ENCODE peak calls at places on chromosomes 6 and 20, in eight cellular contexts. One of them, this sample, is unnamed.

GRCh38 chr6:161829186-161829794 is 555.4 kb upstream of the AGPAT4 start:
- DNase-seq in astrocyte of the cerebellum: peak; percentile 35
- DNase-seq in keratinocyte: no peak
- DNase-seq in kidney: no peak
- DNase-seq in fibroblast of pulmonary artery: no peak
- DNase-seq in AG04450: no peak
- DNase-seq in endothelial cell of umbilical vein: no peak
- DNase-seq in cardiac fibroblast: no peak
- DNase-seq in this sample: no peak

GRCh38 chr20:45518282-45518681 is 2.9 kb upstream of the SPINT3 start:
- DNase-seq in keratinocyte: peak; percentile 35
- DNase-seq in endothelial cell of umbilical vein: no peak
- DNase-seq in astrocyte of the cerebellum: no peak
- DNase-seq in cardiac fibroblast: no peak
- DNase-seq in fibroblast of pulmonary artery: no peak
- DNase-seq in kidney: no peak
- DNase-seq in AG04450: no peak
- DNase-seq in this sample: no peak

GRCh38 chr6:24859608-24860007 is 60.9 kb upstream of the ARMH2 start:
- DNase-seq in keratinocyte: no peak
- DNase-seq in astrocyte of the cerebellum: no peak
- DNase-seq in cardiac fibroblast: no peak
- DNase-seq in AG04450: no peak
- DNase-seq in kidney: no peak
- DNase-seq in endothelial cell of umbilical vein: no peak
- DNase-seq in fibroblast of pulmonary artery: no peak
- DNase-seq in this sample: no peak

GRCh38 chr6:81861281-81861680 is 108.8 kb upstream of the TENT5A start:
- DNase-seq in AG04450: no peak
- DNase-seq in fibroblast of pulmonary artery: no peak
- DNase-seq in keratinocyte: no peak
- DNase-seq in cardiac fibroblast: no peak
- DNase-seq in kidney: no peak
- DNase-seq in endothelial cell of umbilical vein: no peak
- DNase-seq in astrocyte of the cerebellum: no peak
- DNase-seq in this sample: no peak

GRCh38 chr6:149331871-149332270 is 14.4 kb downstream of the TAB2 start:
- DNase-seq in kidney: no peak
- DNase-seq in astrocyte of the cerebellum: no peak
- DNase-seq in keratinocyte: no peak
- DNase-seq in fibroblast of pulmonary artery: no peak
- DNase-seq in endothelial cell of umbilical vein: no peak
- DNase-seq in cardiac fibroblast: no peak
- DNase-seq in AG04450: no peak
- DNase-seq in this sample: no peak

GRCh38 chr6:130978660-130979396 is 84.2 kb downstream of the EPB41L2 start:
- DNase-seq in kidney: no peak
- DNase-seq in astrocyte of the cerebellum: no peak
- DNase-seq in keratinocyte: no peak
- DNase-seq in AG04450: no peak
- DNase-seq in fibroblast of pulmonary artery: no peak
- DNase-seq in cardiac fibroblast: no peak
- DNase-seq in endothelial cell of umbilical vein: no peak
- DNase-seq in this sample: no peak

GRCh38 chr6:134177753-134178229 is 125.4 kb upstream of the SLC2A12 start:
- DNase-seq in cardiac fibroblast: peak; percentile 84
- DNase-seq in astrocyte of the cerebellum: no peak
- DNase-seq in AG04450: no peak
- DNase-seq in endothelial cell of umbilical vein: no peak
- DNase-seq in kidney: no peak
- DNase-seq in keratinocyte: no peak
- DNase-seq in fibroblast of pulmonary artery: peak; percentile 81
- DNase-seq in this sample: peak; percentile 69

GRCh38 chr6:10332121-10332520 is 82.8 kb downstream of the TFAP2A start:
- DNase-seq in endothelial cell of umbilical vein: no peak
- DNase-seq in kidney: no peak
- DNase-seq in cardiac fibroblast: no peak
- DNase-seq in fibroblast of pulmonary artery: no peak
- DNase-seq in keratinocyte: no peak
- DNase-seq in astrocyte of the cerebellum: no peak
- DNase-seq in AG04450: no peak
- DNase-seq in this sample: no peak

GRCh38 chr6:86192123-86192522 is 549.4 kb upstream of the SYNCRIP start:
- DNase-seq in endothelial cell of umbilical vein: peak; percentile 15
- DNase-seq in cardiac fibroblast: no peak
- DNase-seq in fibroblast of pulmonary artery: peak; percentile 4
- DNase-seq in AG04450: no peak
- DNase-seq in astrocyte of the cerebellum: no peak
- DNase-seq in keratinocyte: no peak
- DNase-seq in kidney: no peak
- DNase-seq in this sample: no peak

GRCh38 chr20:16260911-16261310 is 312.3 kb downstream of the KIF16B start:
- DNase-seq in astrocyte of the cerebellum: peak; percentile 56
- DNase-seq in endothelial cell of umbilical vein: no peak
- DNase-seq in fibroblast of pulmonary artery: no peak
- DNase-seq in cardiac fibroblast: no peak
- DNase-seq in keratinocyte: no peak
- DNase-seq in AG04450: no peak
- DNase-seq in kidney: no peak
- DNase-seq in this sample: peak; percentile 21

GRCh38 chr6:134517145-134517658 is 199.3 kb upstream of the SGK1 start:
- DNase-seq in fibroblast of pulmonary artery: peak; percentile 96
- DNase-seq in kidney: peak; percentile 90
- DNase-seq in astrocyte of the cerebellum: peak; percentile 70
- DNase-seq in cardiac fibroblast: peak; percentile 98
- DNase-seq in AG04450: peak; percentile 29
- DNase-seq in endothelial cell of umbilical vein: peak; percentile 75
- DNase-seq in keratinocyte: no peak
- DNase-seq in this sample: peak; percentile 26

GRCh38 chr6:11727995-11728961 is 50.3 kb downstream of the ADTRP start:
- DNase-seq in astrocyte of the cerebellum: no peak
- DNase-seq in kidney: no peak
- DNase-seq in keratinocyte: no peak
- DNase-seq in fibroblast of pulmonary artery: no peak
- DNase-seq in cardiac fibroblast: no peak
- DNase-seq in endothelial cell of umbilical vein: no peak
- DNase-seq in AG04450: no peak
- DNase-seq in this sample: no peak

GRCh38 chr20:52746190-52746589 is 226.0 kb upstream of the TSHZ2 start:
- DNase-seq in astrocyte of the cerebellum: no peak
- DNase-seq in cardiac fibroblast: peak; percentile 16
- DNase-seq in fibroblast of pulmonary artery: peak; percentile 13
- DNase-seq in keratinocyte: no peak
- DNase-seq in endothelial cell of umbilical vein: no peak
- DNase-seq in AG04450: no peak
- DNase-seq in kidney: no peak
- DNase-seq in this sample: no peak

GRCh38 chr6:46051962-46052361 is 36.3 kb upstream of the CLIC5 start:
- DNase-seq in endothelial cell of umbilical vein: no peak
- DNase-seq in kidney: no peak
- DNase-seq in cardiac fibroblast: peak; percentile 77
- DNase-seq in AG04450: no peak
- DNase-seq in keratinocyte: no peak
- DNase-seq in fibroblast of pulmonary artery: peak; percentile 10
- DNase-seq in astrocyte of the cerebellum: no peak
- DNase-seq in this sample: no peak

GRCh38 chr6:46054531-46054930 is 38.9 kb upstream of the CLIC5 start:
- DNase-seq in AG04450: no peak
- DNase-seq in keratinocyte: no peak
- DNase-seq in fibroblast of pulmonary artery: no peak
- DNase-seq in astrocyte of the cerebellum: no peak
- DNase-seq in endothelial cell of umbilical vein: no peak
- DNase-seq in kidney: no peak
- DNase-seq in cardiac fibroblast: no peak
- DNase-seq in this sample: no peak

GRCh38 chr6:46050845-46051405 is 35.3 kb upstream of the CLIC5 start:
- DNase-seq in astrocyte of the cerebellum: no peak
- DNase-seq in fibroblast of pulmonary artery: no peak
- DNase-seq in AG04450: no peak
- DNase-seq in keratinocyte: no peak
- DNase-seq in kidney: no peak
- DNase-seq in endothelial cell of umbilical vein: no peak
- DNase-seq in cardiac fibroblast: no peak
- DNase-seq in this sample: no peak

GRCh38 chr6:46052479-46052878 is 36.8 kb upstream of the CLIC5 start:
- DNase-seq in astrocyte of the cerebellum: no peak
- DNase-seq in keratinocyte: no peak
- DNase-seq in fibroblast of pulmonary artery: no peak
- DNase-seq in endothelial cell of umbilical vein: no peak
- DNase-seq in kidney: no peak
- DNase-seq in AG04450: no peak
- DNase-seq in cardiac fibroblast: peak; percentile 41
- DNase-seq in this sample: no peak

DNA sequence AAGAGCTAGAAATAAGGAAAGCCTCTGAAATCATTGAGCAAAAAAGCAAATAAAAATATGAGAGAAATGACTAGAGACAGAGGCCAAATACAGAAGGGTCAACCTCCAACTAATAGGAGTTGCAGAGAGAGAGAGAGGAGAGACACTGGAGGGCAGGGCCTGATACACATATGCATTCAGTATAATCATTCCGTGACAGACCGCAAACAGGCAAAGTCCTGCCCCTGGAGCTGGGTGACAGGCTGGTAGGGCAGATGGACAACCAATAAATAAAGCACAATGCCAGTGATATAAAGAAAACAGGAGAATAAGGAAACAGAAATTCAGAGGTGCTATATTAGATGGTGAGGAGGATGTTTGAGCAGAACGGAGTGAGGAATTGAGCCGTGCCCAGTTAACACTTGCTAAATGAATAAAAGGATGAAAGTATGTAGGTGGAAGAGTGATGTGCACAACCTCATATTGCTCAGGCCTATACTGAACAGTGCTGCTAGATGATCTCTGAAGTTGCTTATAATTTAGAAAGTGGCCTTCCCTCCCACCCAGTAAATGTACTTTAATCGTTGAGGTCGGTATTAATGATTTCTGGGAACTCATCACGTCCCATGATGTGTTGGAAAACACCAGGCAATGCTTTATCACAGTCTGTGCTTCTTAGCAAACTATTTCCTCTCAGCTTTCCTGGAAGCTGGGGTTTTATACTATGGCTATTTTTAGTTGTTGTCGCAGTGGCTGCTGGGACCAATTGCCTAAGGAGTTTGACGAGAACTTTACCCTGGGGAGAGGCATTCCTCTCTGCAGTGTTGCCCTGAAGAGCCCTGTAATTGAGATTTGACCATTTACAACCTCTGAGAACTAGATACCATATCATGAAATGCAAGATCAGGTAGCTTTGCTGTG is 37.6 kb upstream of the CLIC5 start:
- DNase-seq in endothelial cell of umbilical vein: peak; percentile 41
- DNase-seq in AG04450: no peak
- DNase-seq in astrocyte of the cerebellum: no peak
- DNase-seq in keratinocyte: no peak
- DNase-seq in kidney: no peak
- DNase-seq in fibroblast of pulmonary artery: peak; percentile 27
- DNase-seq in cardiac fibroblast: peak; percentile 86
- DNase-seq in this sample: no peak
- H3K4me3 ChIP-seq in endothelial cell of umbilical vein: no peak overlapping the region
- H3K4me3 ChIP-seq in AG04450: no peak overlapping the region
- H3K4me3 ChIP-seq in astrocyte of the cerebellum: no peak overlapping the region
- H3K4me3 ChIP-seq in keratinocyte: no peak overlapping the region
- H3K4me3 ChIP-seq in kidney: no peak overlapping the region
- H3K4me3 ChIP-seq in fibroblast of pulmonary artery: no peak overlapping the region
- H3K4me3 ChIP-seq in cardiac fibroblast: no peak overlapping the region
- H3K4me3 ChIP-seq in this sample: no peak overlapping the region

GRCh38 chr20:32437391-32438074 is 79.4 kb downstream of the ASXL1 start:
- DNase-seq in fibroblast of pulmonary artery: no peak
- DNase-seq in AG04450: no peak
- DNase-seq in keratinocyte: no peak
- DNase-seq in astrocyte of the cerebellum: no peak
- DNase-seq in endothelial cell of umbilical vein: no peak
- DNase-seq in kidney: no peak
- DNase-seq in cardiac fibroblast: no peak
- DNase-seq in this sample: no peak

GRCh38 chr20:32440758-32441078 is 82.6 kb downstream of the ASXL1 start:
- DNase-seq in endothelial cell of umbilical vein: no peak
- DNase-seq in cardiac fibroblast: no peak
- DNase-seq in astrocyte of the cerebellum: no peak
- DNase-seq in keratinocyte: no peak
- DNase-seq in AG04450: no peak
- DNase-seq in kidney: no peak
- DNase-seq in fibroblast of pulmonary artery: no peak
- DNase-seq in this sample: no peak

GRCh38 chr20:32438331-32438858 is 80.3 kb downstream of the ASXL1 start:
- DNase-seq in keratinocyte: no peak
- DNase-seq in astrocyte of the cerebellum: no peak
- DNase-seq in endothelial cell of umbilical vein: no peak
- DNase-seq in AG04450: no peak
- DNase-seq in cardiac fibroblast: no peak
- DNase-seq in kidney: peak; percentile 58
- DNase-seq in fibroblast of pulmonary artery: no peak
- DNase-seq in this sample: no peak

GRCh38 chr20:32440069-32440757 is 82.1 kb downstream of the ASXL1 start:
- DNase-seq in keratinocyte: no peak
- DNase-seq in AG04450: no peak
- DNase-seq in fibroblast of pulmonary artery: no peak
- DNase-seq in astrocyte of the cerebellum: no peak
- DNase-seq in kidney: no peak
- DNase-seq in endothelial cell of umbilical vein: no peak
- DNase-seq in cardiac fibroblast: no peak
- DNase-seq in this sample: no peak

GRCh38 chr20:32439132-32439829 is 81.2 kb downstream of the ASXL1 start:
- DNase-seq in endothelial cell of umbilical vein: no peak
- DNase-seq in keratinocyte: no peak
- DNase-seq in cardiac fibroblast: peak; percentile 54
- DNase-seq in fibroblast of pulmonary artery: peak; percentile 55
- DNase-seq in AG04450: peak; percentile 37
- DNase-seq in kidney: no peak
- DNase-seq in astrocyte of the cerebellum: peak; percentile 35
- DNase-seq in this sample: peak; percentile 53
- TF ChIP-seq CTCF in endothelial cell of umbilical vein: no peak
- TF ChIP-seq CTCF in keratinocyte: no peak
- TF ChIP-seq CTCF in cardiac fibroblast: peak; percentile 20
- TF ChIP-seq CTCF in fibroblast of pulmonary artery: no peak
- TF ChIP-seq CTCF in AG04450: peak; percentile 10
- TF ChIP-seq CTCF in kidney: no peak
- TF ChIP-seq CTCF in astrocyte of the cerebellum: peak; percentile 13
- TF ChIP-seq CTCF in this sample: no peak

DNA sequence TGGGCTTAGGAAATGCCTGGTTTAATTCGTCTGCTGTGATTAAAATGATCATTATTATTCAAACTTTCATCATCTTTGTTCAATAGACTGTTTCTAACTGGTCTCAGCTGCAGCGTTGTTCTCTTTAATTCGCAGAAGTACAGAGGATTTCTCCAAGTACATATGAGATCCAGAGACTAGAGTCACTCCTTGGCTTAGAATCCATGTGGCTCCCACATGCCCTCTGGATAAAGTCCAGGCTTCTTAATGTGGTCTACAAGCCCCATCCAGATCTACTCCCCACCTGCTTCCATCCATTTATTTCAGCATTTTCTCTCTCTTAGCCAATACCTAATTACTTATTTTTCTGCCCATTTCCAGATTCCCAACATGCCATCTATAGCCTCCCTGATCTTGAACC is 1.1 kb upstream of the ZBTB24 start:
- DNase-seq in fibroblast of pulmonary artery: no peak
- DNase-seq in endothelial cell of umbilical vein: peak; percentile 6
- DNase-seq in astrocyte of the cerebellum: peak; percentile 51
- DNase-seq in cardiac fibroblast: no peak
- DNase-seq in AG04450: no peak
- DNase-seq in keratinocyte: no peak
- DNase-seq in kidney: no peak
- DNase-seq in this sample: no peak
- H3K4me3 ChIP-seq in fibroblast of pulmonary artery: no peak overlapping the region
- H3K4me3 ChIP-seq in endothelial cell of umbilical vein: no peak overlapping the region
- H3K4me3 ChIP-seq in astrocyte of the cerebellum: no peak overlapping the region
- H3K4me3 ChIP-seq in cardiac fibroblast: no peak overlapping the region
- H3K4me3 ChIP-seq in AG04450: no peak overlapping the region
- H3K4me3 ChIP-seq in keratinocyte: no peak overlapping the region
- H3K4me3 ChIP-seq in kidney: no peak overlapping the region
- H3K4me3 ChIP-seq in this sample: no peak overlapping the region

GRCh38 chr6:40955181-40955550 is 83.9 kb downstream of the UNC5CL start:
- DNase-seq in AG04450: no peak
- DNase-seq in endothelial cell of umbilical vein: no peak
- DNase-seq in astrocyte of the cerebellum: no peak
- DNase-seq in cardiac fibroblast: no peak
- DNase-seq in keratinocyte: no peak
- DNase-seq in kidney: no peak
- DNase-seq in fibroblast of pulmonary artery: no peak
- DNase-seq in this sample: no peak
- TF ChIP-seq CTCF in AG04450: no peak
- TF ChIP-seq CTCF in endothelial cell of umbilical vein: no peak
- TF ChIP-seq CTCF in astrocyte of the cerebellum: no peak
- TF ChIP-seq CTCF in cardiac fibroblast: no peak
- TF ChIP-seq CTCF in keratinocyte: no peak
- TF ChIP-seq CTCF in kidney: no peak
- TF ChIP-seq CTCF in fibroblast of pulmonary artery: no peak
- TF ChIP-seq CTCF in this sample: no peak

This sample was measured in BJ.